ENCODE peak calls at places on chromosomes 4 and X, in four cellular contexts. G is HCT116, N is PC-3, W is hepatocyte. Z is an unnamed sample.

GRCh38 chrX:107574711-107575110 is 53.6 kb upstream of the PRPS1 start:
- DNase-seq in N (peak), G (no peak), W (no peak), Z (no peak)

GRCh38 chr4:64144994-64145393 is 264.3 kb downstream of the TECRL start:
- DNase-seq in G (no peak), W (no peak), N (peak), Z (no peak)

GRCh38 chr4:182179105-182179504 is 64.1 kb upstream of the TENM3 start:
- DNase-seq in N (no peak), W (no peak), G (no peak), Z (no peak)

GRCh38 chr4:166460769-166461550 is 587.9 kb downstream of the TLL1 start:
- DNase-seq in N (peak), W (no peak), G (no peak), Z (no peak)

GRCh38 chrX:20523626-20524312 is 257.1 kb upstream of the RPS6KA3 start:
- DNase-seq in N (no peak), G (no peak), W (no peak), Z (no peak)

GRCh38 chr4:25427871-25428270 is 50.8 kb downstream of the ANAPC4 start:
- DNase-seq in N (no peak), W (no peak), G (no peak), Z (no peak)

GRCh38 chrX:153900806-153901752 is 3.4 kb upstream of the AVPR2 start:
- DNase-seq in G (no peak), N (peak), W (peak), Z (peak)

GRCh38 chrX:18640686-18641085 is 31.2 kb downstream of the RS1 start:
- DNase-seq in W (no peak), G (no peak), N (no peak), Z (no peak)

GRCh38 chr4:39636786-39637185 is 1.9 kb downstream of the SMIM14 start:
- DNase-seq in N (no peak), G (no peak), W (no peak), Z (no peak)

GRCh38 chr4:24876431-24876830 is 36.4 kb downstream of the CCDC149 start:
- DNase-seq in W (no peak), G (no peak), N (no peak), Z (no peak)

GRCh38 chr4:48341776-48342558 is 638 bp downstream of the SLAIN2 start:
- DNase-seq in N (peak), W (peak), G (no peak), Z (no peak)

GRCh38 chr4:43512253-43512652 is 619.7 kb downstream of the GRXCR1 start:
- DNase-seq in G (no peak), W (no peak), N (peak), Z (no peak)

GRCh38 chr4:22897520-22898108 is 204.9 kb downstream of the GBA3 start:
- DNase-seq in W (peak), N (peak), G (peak), Z (no peak)

GRCh38 chrX:153572601-153573000 is 26.3 kb downstream of the CCNQ start:
- DNase-seq in W (no peak), G (no peak), N (no peak), Z (no peak)

GRCh38 chr4:77819409-77819835 is 254 bp upstream of the CNOT6L start:
- DNase-seq in G (no peak), W (peak), N (no peak), Z (no peak)

GRCh38 chr4:74117024-74117534 is 18.1 kb upstream of the CXCL2 start:
- DNase-seq in W (peak), G (peak), N (peak), Z (no peak)

GRCh38 chrX:70998402-70999027 is 67.6 kb upstream of the SLC7A3 start:
- DNase-seq in N (peak), G (no peak), W (peak), Z (peak)

GRCh38 chrX:121949041-121949760 is 901.8 kb downstream of the GLUD2 start:
- DNase-seq in N (no peak), G (no peak), W (no peak), Z (no peak)

GRCh38 chrX:14694631-14695030 is 165.3 kb downstream of the GLRA2 start:
- DNase-seq in W (no peak), N (peak), G (no peak), Z (no peak)

GRCh38 chr4:153822316-153822715 is 33.4 kb upstream of the SFRP2 start:
- DNase-seq in W (no peak), G (no peak), N (peak), Z (no peak)

GRCh38 chr4:41575207-41575606 is 37.2 kb downstream of the LIMCH1 start:
- DNase-seq in W (no peak), G (no peak), N (peak), Z (no peak)

GRCh38 chr4:81757706-81758105 is 286.0 kb upstream of the RASGEF1B start:
- DNase-seq in W (no peak), G (no peak), N (no peak), Z (no peak)

DNA sequence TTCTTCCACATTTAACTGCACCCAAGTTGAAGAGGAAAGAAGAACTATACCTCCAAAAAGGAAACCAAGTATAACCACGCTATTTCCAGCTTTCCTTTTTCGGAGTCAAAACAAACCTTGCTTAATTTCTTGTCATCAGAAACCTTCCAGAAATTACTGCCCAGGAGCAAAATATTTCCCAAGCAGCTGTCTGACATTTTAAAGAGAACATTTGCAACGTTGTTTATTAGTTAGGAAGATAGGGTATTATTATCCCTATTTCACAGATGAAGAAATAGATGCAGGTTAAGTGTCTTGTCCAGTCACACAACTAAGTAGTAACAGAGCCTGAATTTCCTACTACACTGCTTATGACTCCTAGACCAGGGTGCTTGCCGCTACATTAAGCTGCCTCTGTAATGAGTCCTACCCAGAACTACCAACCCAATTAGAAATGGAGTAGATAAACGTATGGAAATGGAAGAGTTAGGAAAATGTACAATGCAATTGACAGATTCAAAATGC is 2.2 kb upstream of the ACSL4 start:
- DNase-seq in W (no peak), G (no peak), N (no peak), Z (no peak)
- H2AFZ ChIP-seq in W (no peak), G (no peak), N (no peak), Z (peak)

GRCh38 chr4:10458190-10458589 is 964 bp upstream of the ZNF518B start:
- DNase-seq in G (no peak), N (no peak), W (peak), Z (peak)
- TF ChIP-seq EZH2 in G (no peak), N (no peak), W (no peak), Z (no peak)

GRCh38 chr4:76725039-76725438 is 172.9 kb downstream of the SOWAHB start:
- DNase-seq in G (no peak), W (no peak), N (peak), Z (no peak)
- H3K4me2 ChIP-seq in G (peak), W (no peak), N (peak), Z (no peak)

GRCh38 chr4:126338572-126338971 is 1023.8 kb downstream of the FAT4 start:
- DNase-seq in N (no peak), G (no peak), W (no peak), Z (no peak)
- H2AFZ ChIP-seq in N (no peak), G (no peak), W (no peak), Z (no peak)

GRCh38 chr4:1004557-1005485 is 6.6 kb upstream of the FGFRL1 start:
- DNase-seq in G (no peak), W (no peak), N (no peak), Z (no peak)

GRCh38 chr4:1002131-1002630 is 9.0 kb upstream of the SLC26A1 start:
- DNase-seq in W (peak), G (no peak), N (no peak), Z (no peak)

GRCh38 chr4:1004071-1004418 is 7.4 kb upstream of the FGFRL1 start:
- DNase-seq in W (no peak), G (no peak), N (no peak), Z (no peak)

GRCh38 chr4:1002631-1003251 is 8.7 kb upstream of the FGFRL1 start:
- DNase-seq in G (no peak), N (no peak), W (no peak), Z (no peak)

DNA sequence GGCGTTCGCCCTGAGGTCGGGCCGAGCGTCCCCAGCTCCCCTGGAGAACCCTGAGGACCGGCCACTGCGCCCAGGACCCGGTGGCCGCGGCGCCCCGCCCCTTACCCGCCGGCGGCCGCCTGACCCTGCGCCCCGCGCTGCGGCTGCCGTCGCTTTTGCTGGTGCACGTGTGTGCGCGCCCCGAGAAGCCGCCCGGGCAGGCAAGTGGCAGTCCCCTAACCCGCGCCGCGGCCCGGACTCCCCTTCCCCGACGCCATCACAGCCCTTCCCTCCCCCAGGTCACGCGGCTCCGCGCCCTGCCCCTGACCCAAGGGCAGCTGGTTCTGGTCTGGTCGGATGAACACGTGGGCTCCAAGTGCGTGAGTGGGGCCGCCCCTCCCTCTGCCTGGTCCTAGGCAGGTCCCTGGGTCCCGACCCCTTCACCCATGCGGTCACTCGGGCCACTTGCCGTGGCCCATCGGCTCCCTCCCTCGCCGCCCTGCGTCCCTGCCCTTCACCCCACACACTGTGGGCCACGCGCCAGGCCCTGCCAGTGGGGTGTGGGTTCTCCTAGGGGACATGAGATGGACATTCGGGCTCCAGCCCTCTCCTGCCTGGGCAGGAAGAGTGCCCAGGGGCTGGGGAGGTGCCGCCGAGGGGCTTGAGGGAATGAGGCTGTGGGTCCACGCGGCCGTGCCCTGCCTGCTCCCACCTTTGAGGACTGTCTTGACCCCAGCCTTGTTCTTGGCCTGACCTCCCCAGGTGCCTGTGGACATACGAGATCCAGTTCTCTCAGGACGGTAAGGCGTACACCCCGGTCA is 8.0 kb upstream of the FGFRL1 start:
- DNase-seq in N (no peak), W (no peak), G (no peak), Z (no peak)
- TF ChIP-seq EZH2 in N (no peak), W (no peak), G (no peak), Z (peak)

GRCh38 chr4:15938182-15938581 is 358 bp downstream of the FGFBP1 start:
- DNase-seq in G (peak), N (peak), W (peak), Z (no peak)
- H3K4me2 ChIP-seq in G (peak), N (peak), W (peak), Z (peak)

DNA sequence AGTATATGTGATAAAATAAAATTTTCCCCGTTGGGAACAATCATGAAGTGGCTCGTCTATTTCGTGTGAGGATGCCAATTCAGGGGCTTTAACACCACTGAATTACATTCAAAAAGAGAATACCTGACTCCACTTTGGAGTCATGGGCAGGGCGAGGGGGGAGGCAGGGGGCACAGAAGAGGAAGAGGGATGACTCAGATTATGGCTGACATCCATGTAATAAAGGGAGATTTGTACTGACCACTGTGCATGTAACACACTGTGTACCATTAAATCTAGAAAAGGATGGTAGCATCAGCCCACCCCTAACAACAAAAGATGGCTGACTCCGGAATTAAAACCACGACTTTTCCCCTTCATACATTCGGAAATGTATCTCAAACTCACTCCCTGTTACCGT is 1.3 kb downstream of the SLC9A7 start:
- DNase-seq in G (no peak), N (peak), W (no peak), Z (no peak)
- H2AFZ ChIP-seq in G (no peak), N (peak), W (no peak), Z (no peak)